ENCODE peak calls at places on chromosome 5, in seven cellular contexts. R, U, Q, F, O, H and B are unnamed samples.

GRCh38 chr5:159702301-159702700 is 214.0 kb upstream of the ADRA1B start:
- DNase-seq in R (no peak), U (no peak), Q (no peak), F (no peak), O (no peak), H (no peak), B (no peak)

GRCh38 chr5:124980174-124980941 is 233.9 kb upstream of the ZNF608 start:
- DNase-seq in R (no peak), U (no peak), Q (no peak), F (no peak), O (peak), H (no peak), B (no peak)

GRCh38 chr5:39106332-39106731 is 32.1 kb upstream of the RICTOR start:
- DNase-seq in R (peak), U (no peak), Q (no peak), F (no peak), O (no peak), H (no peak), B (no peak)

GRCh38 chr5:129460121-129460950 is at the start of gene ADAMTS19:
- DNase-seq in R (peak), U (peak), Q (peak), F (peak), O (no peak), H (no peak), B (peak)

GRCh38 chr5:15993334-15993733 is 186.3 kb downstream of the MARCHF11 start:
- DNase-seq in R (peak), U (no peak), Q (no peak), F (no peak), O (no peak), H (no peak), B (no peak)

GRCh38 chr5:32420506-32420905 is 24.0 kb downstream of the ZFR start:
- DNase-seq in R (peak), U (no peak), Q (no peak), F (no peak), O (no peak), H (no peak), B (no peak)

GRCh38 chr5:169637085-169637855 is at the start of gene DOCK2:
- DNase-seq in R (no peak), U (peak), Q (no peak), F (peak), O (no peak), H (no peak), B (peak)

GRCh38 chr5:55343609-55344008 is 35.8 kb downstream of the MTREX start:
- DNase-seq in R (no peak), U (no peak), Q (no peak), F (no peak), O (no peak), H (no peak), B (no peak)

GRCh38 chr5:91312698-91313097 is 70.4 kb downstream of the ARRDC3 start:
- DNase-seq in R (no peak), U (no peak), Q (no peak), F (no peak), O (no peak), H (no peak), B (no peak)

GRCh38 chr5:105392710-105393149 is 1830.1 kb upstream of the NUDT12 start:
- DNase-seq in R (no peak), U (no peak), Q (no peak), F (no peak), O (no peak), H (peak), B (no peak)
- TF ChIP-seq POLR2A in R (no peak), U (no peak), Q (no peak), F (no peak), O (no peak), H (no peak), B (no peak)

GRCh38 chr5:6636293-6636692 is 3.1 kb downstream of the SRD5A1 start:
- DNase-seq in R (no peak), U (no peak), Q (no peak), F (no peak), O (no peak), H (no peak), B (peak)

GRCh38 chr5:6634327-6634713 is 1.1 kb downstream of the SRD5A1 start:
- DNase-seq in R (no peak), U (no peak), Q (no peak), F (no peak), O (no peak), H (no peak), B (peak)

GRCh38 chr5:6632931-6633468 is at the start of the genes NSUN2 and SRD5A1:
- DNase-seq in R (peak), U (peak), Q (peak), F (peak), O (peak), H (peak), B (peak)

GRCh38 chr5:6633469-6634326 is 458 bp downstream of the SRD5A1 start:
- DNase-seq in R (peak), U (no peak), Q (peak), F (no peak), O (no peak), H (no peak), B (peak)

DNA sequence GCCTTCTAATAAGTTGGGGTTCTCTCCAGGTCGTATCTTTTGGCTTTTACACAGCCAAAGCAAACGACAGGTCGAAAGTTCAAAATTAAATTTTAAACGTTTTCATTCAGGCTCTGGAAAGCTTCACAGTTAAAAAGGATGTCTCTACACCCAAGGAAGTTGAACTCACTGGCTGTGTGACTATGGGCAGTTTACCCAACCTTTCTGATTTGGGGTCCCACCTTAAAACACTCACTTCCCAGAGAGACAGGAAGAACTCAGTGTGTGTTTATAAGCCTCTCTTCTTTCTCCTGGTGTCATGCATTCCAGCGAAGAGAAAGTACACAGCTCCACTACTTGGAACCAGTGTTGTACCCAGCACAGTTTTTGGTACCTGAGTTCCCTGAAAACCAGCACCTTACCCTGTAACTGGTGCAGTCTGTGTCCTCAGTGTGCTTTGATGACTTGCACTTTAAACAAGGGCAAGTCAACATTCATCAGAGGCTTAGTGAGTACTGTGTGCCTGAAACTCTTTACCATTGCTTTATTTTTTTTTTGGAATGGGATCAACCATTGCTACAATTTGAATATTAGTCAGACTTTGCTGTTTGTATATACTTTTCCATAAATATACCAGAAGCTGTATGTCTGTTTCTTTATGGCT is 1.7 kb downstream of the SRD5A1 start:
- DNase-seq in R (peak), U (no peak), Q (no peak), F (no peak), O (no peak), H (no peak), B (no peak)
- TF ChIP-seq POLR2A in R (no peak), U (no peak), Q (no peak), F (no peak), O (no peak), H (no peak), B (no peak)

DNA sequence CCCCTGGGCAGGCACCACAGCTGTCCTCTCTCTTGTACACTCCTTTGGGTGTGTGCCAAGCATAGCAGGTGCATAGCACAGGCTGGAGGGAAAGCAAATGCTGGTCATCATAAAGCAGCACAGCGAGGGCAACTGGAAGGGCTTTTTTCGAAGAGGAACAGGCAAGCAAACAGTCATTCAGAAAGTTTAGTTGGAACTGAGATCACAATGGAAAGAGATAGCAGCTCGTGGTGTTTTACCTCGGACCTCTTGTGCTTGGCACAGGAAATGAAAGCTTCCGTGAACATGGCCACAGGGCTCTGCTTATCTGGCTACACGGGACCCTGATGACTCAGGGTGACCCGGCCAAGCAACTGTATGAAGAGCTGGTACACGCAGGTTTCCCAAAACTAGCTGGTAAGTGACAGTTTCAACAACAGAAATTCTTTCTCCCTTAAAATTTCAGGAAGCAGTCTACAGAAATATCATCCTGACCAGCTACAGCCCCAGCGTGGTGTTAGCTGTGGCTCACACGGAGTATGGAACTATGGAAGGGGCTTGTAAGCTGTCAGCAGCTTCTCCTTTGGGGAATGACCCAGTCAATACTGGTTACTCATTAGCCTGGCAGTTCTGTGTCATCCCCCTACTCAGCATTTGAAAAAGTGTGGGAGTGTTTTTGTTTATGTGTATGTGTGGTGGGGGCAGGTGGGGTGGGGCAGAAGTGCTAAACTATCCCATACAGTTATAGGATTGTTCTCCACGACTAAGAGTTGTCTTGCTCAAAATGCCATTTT is 48.1 kb downstream of the POC5 start:
- DNase-seq in R (peak), U (peak), Q (peak), F (peak), O (peak), H (no peak), B (peak)
- TF ChIP-seq POLR2A in R (no peak), U (no peak), Q (no peak), F (no peak), O (peak), H (no peak), B (peak)

GRCh38 chr5:107571621-107572489 is 98.9 kb downstream of the EFNA5 start:
- DNase-seq in R (peak), U (peak), Q (peak), F (peak), O (peak), H (peak), B (peak)
- TF ChIP-seq POLR2A in R (no peak), U (peak), Q (no peak), F (no peak), O (peak), H (no peak), B (no peak)

GRCh38 chr5:1112596-1113331 is 901 bp upstream of the SLC12A7 start:
- DNase-seq in R (no peak), U (no peak), Q (no peak), F (no peak), O (no peak), H (peak), B (no peak)

GRCh38 chr5:1110930-1111726 is 735 bp downstream of the SLC12A7 start:
- DNase-seq in R (no peak), U (no peak), Q (no peak), F (peak), O (no peak), H (no peak), B (peak)

GRCh38 chr5:1110260-1110929 is 1.5 kb downstream of the SLC12A7 start:
- DNase-seq in R (no peak), U (no peak), Q (no peak), F (no peak), O (no peak), H (no peak), B (peak)

GRCh38 chr5:1113332-1113690 is 1.4 kb upstream of the SLC12A7 start:
- DNase-seq in R (no peak), U (no peak), Q (no peak), F (no peak), O (no peak), H (no peak), B (no peak)

GRCh38 chr5:1111727-1112289 is at the start of gene SLC12A7:
- DNase-seq in R (no peak), U (peak), Q (no peak), F (peak), O (no peak), H (no peak), B (peak)
- TF ChIP-seq POLR2A in R (peak), U (peak), Q (peak), F (peak), O (peak), H (peak), B (peak)

GRCh38 chr5:180860273-180860886 is 696 bp downstream of the ZFP62 start:
- DNase-seq in R (no peak), U (peak), Q (no peak), F (no peak), O (no peak), H (peak), B (peak)

GRCh38 chr5:180866296-180866695 is 5.2 kb upstream of the ZFP62 start:
- DNase-seq in R (no peak), U (no peak), Q (no peak), F (no peak), O (no peak), H (no peak), B (no peak)

GRCh38 chr5:180862645-180863044 is 1.6 kb upstream of the ZFP62 start:
- DNase-seq in R (no peak), U (no peak), Q (no peak), F (no peak), O (no peak), H (no peak), B (no peak)

GRCh38 chr5:180866985-180867384 is 5.9 kb upstream of the ZFP62 start:
- DNase-seq in R (no peak), U (peak), Q (no peak), F (no peak), O (no peak), H (no peak), B (no peak)

GRCh38 chr5:180860887-180861822 is at the start of gene ZFP62:
- DNase-seq in R (peak), U (peak), Q (peak), F (peak), O (peak), H (peak), B (peak)
- TF ChIP-seq POLR2A in R (peak), U (peak), Q (peak), F (no peak), O (peak), H (peak), B (peak)

DNA sequence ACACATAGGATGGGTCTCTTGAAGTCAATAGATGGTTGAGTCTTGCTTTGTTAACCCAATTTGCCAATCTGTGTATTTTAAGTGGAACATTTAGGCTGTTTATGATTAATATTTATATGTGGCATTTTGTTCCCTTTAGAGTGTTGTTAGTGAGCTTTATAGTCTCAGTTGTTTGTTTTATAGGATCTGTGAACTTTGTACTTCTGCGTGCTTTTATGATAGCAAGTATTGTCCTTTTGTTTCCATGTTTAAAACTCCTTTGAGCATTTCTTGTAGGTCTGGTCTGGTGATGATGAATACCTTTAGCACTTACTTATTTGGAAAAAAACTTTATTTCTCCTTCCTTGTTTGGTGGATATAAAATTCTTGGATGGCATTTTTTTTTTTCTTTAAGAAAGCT is 23.8 kb downstream of the SELENOP start:
- DNase-seq in R (no peak), U (no peak), Q (no peak), F (no peak), O (no peak), H (no peak), B (no peak)
- TF ChIP-seq POLR2A in R (no peak), U (no peak), Q (no peak), F (no peak), O (no peak), H (no peak), B (no peak)

GRCh38 chr5:123438902-123439301 is 15.7 kb upstream of the CEP120 start:
- DNase-seq in R (peak), U (peak), Q (no peak), F (no peak), O (no peak), H (no peak), B (no peak)
- TF ChIP-seq POLR2A in R (no peak), U (peak), Q (no peak), F (no peak), O (no peak), H (no peak), B (no peak)